ENCODE peak calls at places on chromosomes 1 and 21, in seven cellular contexts. W, F, O, N, D, H and E are unnamed samples.

GRCh38 chr1:41296476-41296875 is 54.4 kb upstream of the SCMH1 start:
- DNase-seq in F (no peak), N (no peak), W (no peak), D (no peak), H (no peak), O (no peak), E (no peak)

GRCh38 chr21:46168238-46168637 is 12.9 kb upstream of the FTCD start:
- DNase-seq in W (no peak), D (no peak), O (no peak), H (no peak), N (no peak), F (no peak), E (no peak)

GRCh38 chr1:42682739-42683529 is 716 bp downstream of the YBX1 start:
- DNase-seq in W (peak; percentile 71), O (peak; percentile 57), D (peak; percentile 72), F (peak; percentile 31), N (peak; percentile 65), H (no peak), E (peak; percentile 56)

GRCh38 chr1:25820247-25821111 is 725 bp downstream of the MTFR1L start:
- DNase-seq in H (peak; percentile 43), N (peak; percentile 72), O (peak; percentile 80), W (peak; percentile 82), D (peak; percentile 61), F (peak; percentile 69), E (peak; percentile 84)

GRCh38 chr1:227899141-227899819 is 48.5 kb downstream of the WNT9A start:
- DNase-seq in N (no peak), F (no peak), W (no peak), O (no peak), H (no peak), D (no peak), E (no peak)

GRCh38 chr1:27343639-27344025 is 1.8 kb downstream of the SYTL1 start:
- DNase-seq in O (no peak), D (no peak), N (no peak), W (no peak), F (no peak), H (no peak), E (no peak)

GRCh38 chr1:25519624-25520023 is 23.8 kb upstream of the LDLRAP1 start:
- DNase-seq in F (no peak), D (no peak), H (peak; percentile 41), N (no peak), O (no peak), W (peak; percentile 83), E (no peak)

GRCh38 chr1:22645936-22646335 is 2.5 kb downstream of the C1QC start:
- DNase-seq in H (no peak), O (no peak), F (no peak), N (no peak), W (no peak), D (no peak), E (no peak)

GRCh38 chr1:12549460-12550349 is 68.3 kb downstream of the DHRS3 start:
- DNase-seq in W (peak; percentile 88), D (peak; percentile 81), O (no peak), F (peak; percentile 90), H (peak; percentile 90), N (no peak), E (no peak)

GRCh38 chr1:158002022-158002629 is 8.7 kb downstream of the KIRREL1 start:
- DNase-seq in H (no peak), N (no peak), F (no peak), D (no peak), O (peak; percentile 71), W (peak; percentile 48), E (peak; percentile 78)

GRCh38 chr1:37537378-37537777 is 16.7 kb downstream of the SNIP1 start:
- DNase-seq in N (no peak), O (no peak), H (peak; percentile 61), D (no peak), F (no peak), W (no peak), E (no peak)